ENCODE peak calls at places on chromosomes 3 and 15, in seven cellular contexts. H is NCI-H1048; L is GM04504; N is activated naive CD4-positive, alpha-beta T cell treated with anti-CD3 and anti-CD28 coated beads, Interleukin-2, amount 50 U/mL, for 72 hours; X is LHCN-M2; S is M059J; D is LoVo. J is an unnamed sample.

GRCh38 chr15:51077565-51078153 is 17.0 kb downstream of the TNFAIP8L3 start:
- DNase-seq in H (no peak), S (no peak), N (peak), X (no peak), L (peak), D (no peak), J (peak)

GRCh38 chr15:60526127-60526616 is 47.2 kb upstream of the ICE2 start:
- DNase-seq in L (no peak), H (no peak), N (no peak), D (no peak), X (peak), S (peak), J (no peak)

GRCh38 chr3:109707642-109708041 is 370.3 kb upstream of the DPPA4 start:
- DNase-seq in H (no peak), X (no peak), N (no peak), L (no peak), D (no peak), S (peak), J (peak)

GRCh38 chr3:170999737-171000242 is 26.7 kb downstream of the SLC2A2 start:
- DNase-seq in L (peak), H (no peak), D (peak), S (peak), X (peak), N (no peak), J (peak)

GRCh38 chr15:46177219-46177618 is 542.4 kb downstream of the SQOR start:
- DNase-seq in X (no peak), H (no peak), N (no peak), D (no peak), S (no peak), L (no peak), J (no peak)

GRCh38 chr15:56168394-56168793 is 75.3 kb downstream of the RFX7 start:
- DNase-seq in X (peak), H (no peak), S (peak), D (no peak), N (no peak), L (no peak), J (peak)

GRCh38 chr3:137020315-137020714 is 62.5 kb downstream of the IL20RB start:
- DNase-seq in S (no peak), D (no peak), H (no peak), N (no peak), X (peak), L (no peak), J (no peak)

GRCh38 chr15:94412979-94413741 is 181.8 kb downstream of the MCTP2 start:
- DNase-seq in N (no peak), S (peak), L (no peak), H (no peak), D (peak), X (no peak), J (peak)

GRCh38 chr3:8984512-8984911 is 21.2 kb upstream of the RAD18 start:
- DNase-seq in L (no peak), S (no peak), D (no peak), N (no peak), X (no peak), H (no peak), J (no peak)

GRCh38 chr3:134677196-134677986 is 26.6 kb upstream of the KY start:
- DNase-seq in L (no peak), N (peak), S (no peak), H (no peak), X (no peak), D (peak), J (no peak)

GRCh38 chr3:14117468-14118399 is 6.9 kb downstream of the CHCHD4 start:
- DNase-seq in N (no peak), X (no peak), D (no peak), L (no peak), H (no peak), S (no peak), J (no peak)

GRCh38 chr15:82799183-82799841 is 6.6 kb downstream of the FSD2 start:
- DNase-seq in X (no peak), N (no peak), L (no peak), S (no peak), D (no peak), H (no peak), J (no peak)

GRCh38 chr15:77016321-77016695 is 21.4 kb downstream of the PSTPIP1 start:
- DNase-seq in X (no peak), L (no peak), N (no peak), H (no peak), D (no peak), S (no peak), J (no peak)

GRCh38 chr15:87267798-87268197 is 988.7 kb downstream of the NTRK3 start:
- DNase-seq in S (peak), X (peak), H (no peak), N (no peak), D (no peak), L (peak), J (peak)

GRCh38 chr3:45273681-45274515 is 47.8 kb upstream of the TMEM158 start:
- DNase-seq in S (peak), X (peak), H (no peak), D (no peak), L (peak), N (no peak), J (peak)

GRCh38 chr3:189324538-189325138 is 152.9 kb downstream of the TPRG1 start:
- DNase-seq in L (peak), X (peak), D (peak), H (peak), N (peak), S (peak), J (peak)

GRCh38 chr3:31377045-31377642 is 155.6 kb upstream of the STT3B start:
- DNase-seq in X (peak), S (peak), H (no peak), L (no peak), N (peak), D (peak), J (peak)

GRCh38 chr15:85999658-86000057 is 80.0 kb upstream of the AGBL1 start:
- DNase-seq in X (no peak), H (no peak), N (no peak), S (no peak), L (no peak), D (no peak), J (no peak)

GRCh38 chr3:168386301-168386700 is 290.6 kb upstream of the GOLIM4 start:
- DNase-seq in N (no peak), L (no peak), X (no peak), H (no peak), D (no peak), S (no peak), J (no peak)

GRCh38 chr3:55588120-55588765 is 101.1 kb upstream of the WNT5A start:
- DNase-seq in N (no peak), D (no peak), H (no peak), X (no peak), S (no peak), L (no peak), J (no peak)

GRCh38 chr15:31504462-31504839 is 177.8 kb downstream of the KLF13 start:
- DNase-seq in L (no peak), X (no peak), N (no peak), S (no peak), H (no peak), D (peak), J (no peak)

GRCh38 chr3:144770291-144770690 is 798.7 kb downstream of the DIPK2A start:
- DNase-seq in X (peak), S (no peak), D (no peak), N (no peak), H (no peak), L (no peak), J (no peak)

GRCh38 chr3:57152150-57152549 is 13.0 kb downstream of the IL17RD start:
- DNase-seq in S (no peak), D (no peak), N (no peak), H (no peak), X (no peak), L (no peak), J (no peak)

GRCh38 chr3:180983136-180983535 is 6.4 kb downstream of the DNAJC19 start:
- DNase-seq in L (no peak), H (no peak), N (no peak), S (no peak), X (no peak), D (no peak), J (no peak)

GRCh38 chr15:68335251-68335650 is 57.7 kb downstream of the FEM1B start:
- DNase-seq in L (no peak), D (peak), N (no peak), S (peak), H (no peak), X (peak), J (peak)

GRCh38 chr15:65409284-65409631 is 13.5 kb downstream of the IGDCC4 start:
- DNase-seq in N (no peak), H (no peak), S (peak), L (peak), D (no peak), X (peak), J (peak)

GRCh38 chr3:62622553-62623174 is 249.3 kb upstream of the FEZF2 start:
- DNase-seq in N (no peak), H (peak), X (peak), S (peak), L (no peak), D (peak), J (peak)

GRCh38 chr15:77455696-77456293 is 35.1 kb downstream of the HMG20A start:
- DNase-seq in D (no peak), L (peak), H (no peak), S (peak), N (no peak), X (peak), J (peak)

GRCh38 chr3:13229291-13229949 is 156.2 kb upstream of the IQSEC1 start:
- DNase-seq in D (peak), L (no peak), X (no peak), N (no peak), H (no peak), S (no peak), J (peak)

GRCh38 chr3:42683875-42684593 is 1.3 kb upstream of the KLHL40 start:
- DNase-seq in H (no peak), D (peak), N (peak), X (peak), L (peak), S (peak), J (peak)

GRCh38 chr3:21942328-21942727 is 191.3 kb upstream of the ZNF385D start:
- DNase-seq in H (no peak), L (peak), S (peak), D (no peak), N (no peak), X (peak), J (peak)

GRCh38 chr15:41822471-41822870 is 5.4 kb upstream of the JMJD7 start:
- DNase-seq in H (no peak), N (no peak), D (no peak), S (no peak), L (no peak), X (no peak), J (no peak)

J was measured in RPMI7951.